ENCODE peak calls at places on chromosomes 4 and X, in ten cellular contexts. Y, B, H, W, P, L, Z, K, N and X are unnamed samples.

GRCh38 chrX:2967998-2968909 is 38.1 kb upstream of the ARSH start:
- DNase-seq in Y (no peak), B (peak; percentile 70), H (no peak), W (peak; percentile 50), P (peak; percentile 30), L (no peak), Z (no peak), K (no peak), N (no peak), X (peak; percentile 37)

GRCh38 chr4:3212391-3213100 is 36.4 kb upstream of the MSANTD1 start:
- DNase-seq in Y (no peak), B (no peak), H (no peak), W (no peak), P (no peak), L (no peak), Z (peak; percentile 57), K (no peak), N (no peak), X (no peak)

GRCh38 chr4:106114284-106114683 is 201.7 kb downstream of the TBCK start:
- DNase-seq in Y (no peak), B (no peak), H (no peak), W (peak; percentile 9), P (peak; percentile 15), L (no peak), Z (no peak), K (no peak), N (no peak), X (no peak)

GRCh38 chr4:107743532-107743931 is 23.5 kb upstream of the PAPSS1 start:
- DNase-seq in Y (no peak), B (no peak), H (no peak), W (no peak), P (no peak), L (no peak), Z (no peak), K (no peak), N (no peak), X (no peak)

GRCh38 chr4:84243685-84244084 is 255.4 kb downstream of the NKX6-1 start:
- DNase-seq in Y (no peak), B (no peak), H (no peak), W (no peak), P (no peak), L (no peak), Z (no peak), K (no peak), N (no peak), X (no peak)

GRCh38 chrX:106903291-106903820 is at the start of gene RIPPLY1:
- DNase-seq in Y (no peak), B (no peak), H (no peak), W (no peak), P (no peak), L (no peak), Z (no peak), K (no peak), N (no peak), X (no peak)

GRCh38 chr4:3529363-3529762 is 2.9 kb downstream of the LRPAP1 start:
- DNase-seq in Y (peak; percentile 53), B (no peak), H (no peak), W (no peak), P (no peak), L (no peak), Z (peak; percentile 79), K (no peak), N (peak; percentile 6), X (no peak)

GRCh38 chr4:60384475-60384874 is 815.7 kb upstream of the ADGRL3 start:
- DNase-seq in Y (no peak), B (no peak), H (no peak), W (no peak), P (no peak), L (no peak), Z (no peak), K (no peak), N (no peak), X (no peak)

GRCh38 chrX:95056901-95057300 is 1382.9 kb downstream of the FAM133A start:
- DNase-seq in Y (no peak), B (peak; percentile 31), H (no peak), W (peak; percentile 46), P (no peak), L (no peak), Z (no peak), K (no peak), N (no peak), X (no peak)

GRCh38 chr4:152235718-152236117 is 300.2 kb downstream of the FBXW7 start:
- DNase-seq in Y (no peak), B (no peak), H (no peak), W (no peak), P (no peak), L (no peak), Z (no peak), K (no peak), N (no peak), X (no peak)

GRCh38 chr4:74527049-74527448 is 82.1 kb downstream of the AREG start:
- DNase-seq in Y (no peak), B (no peak), H (no peak), W (no peak), P (no peak), L (no peak), Z (no peak), K (no peak), N (no peak), X (no peak)

GRCh38 chrX:122586831-122587230 is 597.2 kb upstream of the GRIA3 start:
- DNase-seq in Y (no peak), B (peak; percentile 46), H (no peak), W (no peak), P (no peak), L (no peak), Z (no peak), K (no peak), N (no peak), X (no peak)

GRCh38 chrX:69034451-69034850 is 130.8 kb downstream of the PJA1 start:
- DNase-seq in Y (no peak), B (no peak), H (peak; percentile 35), W (no peak), P (no peak), L (no peak), Z (no peak), K (no peak), N (no peak), X (no peak)

GRCh38 chr4:81635747-81636146 is 164.0 kb upstream of the RASGEF1B start:
- DNase-seq in Y (no peak), B (no peak), H (peak; percentile 62), W (peak; percentile 11), P (peak; percentile 60), L (no peak), Z (no peak), K (peak; percentile 32), N (peak; percentile 38), X (no peak)

GRCh38 chr4:21768349-21769310 is 179.9 kb downstream of the KCNIP4 start:
- DNase-seq in Y (no peak), B (peak; percentile 30), H (no peak), W (peak; percentile 60), P (peak; percentile 69), L (no peak), Z (no peak), K (no peak), N (peak; percentile 54), X (no peak)

GRCh38 chr4:13558881-13559280 is 14.6 kb upstream of the NKX3-2 start:
- DNase-seq in Y (no peak), B (no peak), H (no peak), W (peak; percentile 21), P (peak; percentile 12), L (no peak), Z (no peak), K (no peak), N (no peak), X (no peak)

GRCh38 chrX:12403474-12404082 is 265.3 kb downstream of the FRMPD4 start:
- DNase-seq in Y (no peak), B (no peak), H (no peak), W (no peak), P (no peak), L (no peak), Z (no peak), K (no peak), N (no peak), X (no peak)

GRCh38 chr4:183099537-183100297 is 660 bp downstream of the WWC2 start:
- DNase-seq in Y (peak; percentile 36), B (no peak), H (peak; percentile 68), W (peak; percentile 31), P (no peak), L (no peak), Z (peak; percentile 84), K (peak; percentile 50), N (peak; percentile 73), X (peak; percentile 74)

GRCh38 chr4:4694812-4695211 is 153.0 kb upstream of the STX18 start:
- DNase-seq in Y (no peak), B (no peak), H (no peak), W (no peak), P (no peak), L (no peak), Z (no peak), K (no peak), N (no peak), X (no peak)

DNA sequence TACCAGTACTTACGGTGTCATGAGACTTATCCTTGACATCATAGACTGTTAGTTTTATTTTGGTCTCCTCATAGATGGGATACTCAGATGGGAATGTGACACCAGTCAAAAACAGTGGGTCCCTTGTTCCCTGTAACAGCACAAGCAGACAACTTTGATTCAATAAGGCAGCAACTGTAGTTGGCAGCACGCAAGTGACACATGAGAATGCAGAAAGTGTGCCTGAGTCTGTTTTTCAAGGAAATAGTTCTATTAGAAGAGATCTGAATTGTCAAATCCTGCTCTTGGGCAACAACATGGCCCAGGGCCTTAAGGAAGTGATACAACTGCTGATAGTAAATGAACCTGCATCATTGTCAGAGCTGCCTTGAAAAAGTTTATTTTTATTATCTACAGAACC is 443.2 kb downstream of the INPP4B start:
- DNase-seq in Y (no peak), B (peak; percentile 39), H (no peak), W (peak; percentile 38), P (peak; percentile 67), L (no peak), Z (no peak), K (no peak), N (no peak), X (no peak)
- H3K4me3 ChIP-seq in Y (peak overlapping the region; percentile 5), B (peak overlapping the region; percentile 30), H (no peak overlapping the region), W (no peak overlapping the region), P (no peak overlapping the region), L (peak overlapping the region; percentile 31), Z (peak overlapping the region; percentile 46), K (no peak overlapping the region), N (no peak overlapping the region), X (no peak overlapping the region)

GRCh38 chrX:108399427-108400165 is 38.6 kb downstream of the COL4A6 start:
- DNase-seq in Y (no peak), B (peak; percentile 10), H (no peak), W (peak; percentile 92), P (peak; percentile 89), L (peak; percentile 9), Z (no peak), K (no peak), N (no peak), X (no peak)
- H3K4me3 ChIP-seq in Y (no peak overlapping the region), B (no peak overlapping the region), H (no peak overlapping the region), W (peak overlapping the region; percentile 50), P (no peak overlapping the region), L (no peak overlapping the region), Z (no peak overlapping the region), K (no peak overlapping the region), N (no peak overlapping the region), X (no peak overlapping the region)

GRCh38 chrX:153055827-153056748 is at the start of gene PNMA3:
- DNase-seq in Y (no peak), B (no peak), H (no peak), W (no peak), P (no peak), L (no peak), Z (peak; percentile 73), K (no peak), N (peak; percentile 68), X (no peak)
- H3K4me3 ChIP-seq in Y (peak within 1 kb of the TSS; percentile 53), B (no peak within 1 kb of the TSS), H (peak within 1 kb of the TSS; percentile 1), W (no peak within 1 kb of the TSS), P (no peak within 1 kb of the TSS), L (peak within 1 kb of the TSS; percentile 18), Z (peak within 1 kb of the TSS; percentile 32), K (no peak within 1 kb of the TSS), N (peak within 1 kb of the TSS; percentile 20), X (peak within 1 kb of the TSS; percentile 26)

GRCh38 chr4:176902710-176903323 is 110.1 kb upstream of the VEGFC start:
- DNase-seq in Y (no peak), B (peak; percentile 94), H (no peak), W (peak; percentile 80), P (peak; percentile 96), L (peak; percentile 85), Z (no peak), K (no peak), N (no peak), X (no peak)
- H3K4me3 ChIP-seq in Y (no peak overlapping the region), B (no peak overlapping the region), H (no peak overlapping the region), W (peak overlapping the region; percentile 9), P (no peak overlapping the region), L (no peak overlapping the region), Z (no peak overlapping the region), K (no peak overlapping the region), N (no peak overlapping the region), X (no peak overlapping the region)